ENCODE peak calls at places on chromosomes 13 and 19, in five cellular contexts. X is stimulated activated CD8-positive, alpha-beta memory T cell treated with anti-CD3 and anti-CD28 coated beads, Interleukin-15, amount 100 ng/mL, for 24 hours; S is kidney epithelial cell; F is fibroblast of mammary gland; Q is GM23248. Y is an unnamed sample.

GRCh38 chr19:47256688-47257410 is 524 bp downstream of the CCDC9 start:
- DNase-seq in X (peak; percentile 99), F (peak; percentile 98), Q (peak; percentile 100), S (peak; percentile 91), Y (peak; percentile 100)

GRCh38 chr19:41753936-41754529 is 1.3 kb upstream of the CEACAM6 start:
- DNase-seq in X (peak; percentile 15), S (no peak), F (peak; percentile 31), Q (peak; percentile 41), Y (peak; percentile 79)

GRCh38 chr13:50357586-50358118 is 342.4 kb downstream of the KCNRG start:
- DNase-seq in X (no peak), S (peak; percentile 74), F (peak; percentile 92), Q (peak; percentile 89), Y (no peak)

GRCh38 chr13:46473806-46474205 is 79.2 kb upstream of the LRCH1 start:
- DNase-seq in Q (no peak), X (no peak), F (no peak), S (no peak), Y (no peak)

GRCh38 chr19:44818470-44818856 is 9.6 kb downstream of the BCAM start:
- DNase-seq in X (no peak), Q (no peak), S (no peak), F (no peak), Y (no peak)

GRCh38 chr19:47628058-47628771 is 19.3 kb downstream of the BICRA start:
- DNase-seq in F (no peak), X (no peak), Q (no peak), S (no peak), Y (no peak)

GRCh38 chr13:101875717-101876393 is 423.4 kb downstream of the ITGBL1 start:
- DNase-seq in F (peak; percentile 68), Q (peak; percentile 12), S (peak; percentile 71), X (no peak), Y (no peak)

GRCh38 chr13:23378009-23378632 is 55.4 kb downstream of the SACS start:
- DNase-seq in F (peak; percentile 100), S (peak; percentile 84), Q (peak; percentile 100), X (no peak), Y (peak; percentile 61)

GRCh38 chr13:52852444-52852843 is 4.0 kb upstream of the PCDH8 start:
- DNase-seq in S (no peak), Q (no peak), F (no peak), X (no peak), Y (no peak)

GRCh38 chr19:31179471-31179852 is 169.8 kb downstream of the TSHZ3 start:
- DNase-seq in F (no peak), X (no peak), S (no peak), Q (no peak), Y (no peak)

GRCh38 chr19:55486971-55487883 is 1.0 kb upstream of the SSC5D start:
- DNase-seq in F (peak; percentile 98), S (peak; percentile 85), Q (peak; percentile 97), X (no peak), Y (peak; percentile 60)

GRCh38 chr19:9128171-9128570 is 1.4 kb upstream of the OR7G3 start:
- DNase-seq in F (no peak), S (no peak), Q (peak; percentile 5), X (no peak), Y (no peak)

GRCh38 chr19:55390461-55390880 is 4.7 kb downstream of the RPL28 start:
- DNase-seq in Q (no peak), X (no peak), F (no peak), S (no peak), Y (peak; percentile 39)

GRCh38 chr19:6987850-6988249 is 33.4 kb downstream of the MBD3L2B start:
- DNase-seq in X (no peak), S (no peak), F (no peak), Q (no peak), Y (no peak)

GRCh38 chr13:112888238-112889111 is 80.5 kb upstream of the MCF2L start:
- DNase-seq in F (no peak), Q (no peak), X (no peak), S (no peak), Y (no peak)

GRCh38 chr19:43618921-43619261 is 538 bp downstream of the ZNF428 start:
- DNase-seq in X (no peak), Q (peak; percentile 68), F (peak; percentile 34), S (no peak), Y (peak; percentile 59)

GRCh38 chr19:6087074-6087506 is 23.2 kb downstream of the RFX2 start:
- DNase-seq in F (no peak), S (no peak), Q (no peak), X (no peak), Y (no peak)

GRCh38 chr13:44938854-44939253 is 50.4 kb downstream of the NUFIP1 start:
- DNase-seq in F (no peak), X (no peak), Q (no peak), S (no peak), Y (no peak)

GRCh38 chr13:31131470-31131961 is 30.2 kb downstream of the HSPH1 start:
- DNase-seq in X (no peak), S (no peak), Q (no peak), F (no peak), Y (no peak)

GRCh38 chr13:37069597-37070103 is 10.2 kb upstream of the SUPT20H start:
- DNase-seq in S (no peak), Q (no peak), F (no peak), X (no peak), Y (no peak)